ENCODE peak calls at places on chromosomes 1 and 21, in eight cellular contexts. One of them, this sample, is unnamed.

GRCh38 chr1:14757260-14757625 is 158.8 kb downstream of the KAZN start:
- DNase-seq in pancreas: no peak
- DNase-seq in breast epithelium: no peak
- DNase-seq in transverse colon: no peak
- DNase-seq in lower lobe of right lung: no peak
- DNase-seq in Panc1: no peak
- DNase-seq in colonic mucosa: no peak
- DNase-seq in A549: no peak
- DNase-seq in this sample: no peak

GRCh38 chr1:7298145-7298544 is 473.0 kb upstream of the VAMP3 start:
- DNase-seq in pancreas: no peak
- DNase-seq in breast epithelium: no peak
- DNase-seq in transverse colon: no peak
- DNase-seq in lower lobe of right lung: no peak
- DNase-seq in Panc1: no peak
- DNase-seq in colonic mucosa: peak; percentile 12
- DNase-seq in A549: no peak
- DNase-seq in this sample: no peak

GRCh38 chr1:66527688-66528087 is 6.3 kb upstream of the SGIP1 start:
- DNase-seq in pancreas: no peak
- DNase-seq in breast epithelium: no peak
- DNase-seq in transverse colon: no peak
- DNase-seq in lower lobe of right lung: no peak
- DNase-seq in Panc1: no peak
- DNase-seq in colonic mucosa: no peak
- DNase-seq in A549: no peak
- DNase-seq in this sample: no peak

GRCh38 chr1:16402742-16403141 is 34.5 kb downstream of the SPATA21 start:
- DNase-seq in pancreas: no peak
- DNase-seq in breast epithelium: no peak
- DNase-seq in transverse colon: no peak
- DNase-seq in lower lobe of right lung: no peak
- DNase-seq in Panc1: no peak
- DNase-seq in colonic mucosa: no peak
- DNase-seq in A549: no peak
- DNase-seq in this sample: no peak

GRCh38 chr1:50271968-50272578 is 151.2 kb downstream of the DMRTA2 start:
- DNase-seq in pancreas: peak; percentile 30
- DNase-seq in breast epithelium: no peak
- DNase-seq in transverse colon: peak; percentile 40
- DNase-seq in lower lobe of right lung: peak; percentile 54
- DNase-seq in Panc1: peak; percentile 25
- DNase-seq in colonic mucosa: peak; percentile 49
- DNase-seq in A549: peak; percentile 39
- DNase-seq in this sample: no peak

GRCh38 chr1:220700591-220701179 is 10.5 kb downstream of the C1orf115 start:
- DNase-seq in pancreas: no peak
- DNase-seq in breast epithelium: no peak
- DNase-seq in transverse colon: no peak
- DNase-seq in lower lobe of right lung: no peak
- DNase-seq in Panc1: no peak
- DNase-seq in colonic mucosa: no peak
- DNase-seq in A549: no peak
- DNase-seq in this sample: no peak

GRCh38 chr1:25204797-25205441 is 27.4 kb downstream of the SYF2 start:
- DNase-seq in pancreas: no peak
- DNase-seq in breast epithelium: no peak
- DNase-seq in transverse colon: no peak
- DNase-seq in lower lobe of right lung: no peak
- DNase-seq in Panc1: no peak
- DNase-seq in colonic mucosa: no peak
- DNase-seq in A549: peak; percentile 42
- DNase-seq in this sample: no peak

GRCh38 chr1:200992382-200993101 is 31.0 kb downstream of the KIF21B start:
- DNase-seq in pancreas: no peak
- DNase-seq in breast epithelium: no peak
- DNase-seq in transverse colon: no peak
- DNase-seq in lower lobe of right lung: no peak
- DNase-seq in Panc1: no peak
- DNase-seq in colonic mucosa: no peak
- DNase-seq in A549: no peak
- DNase-seq in this sample: no peak

GRCh38 chr1:95230768-95231191 is 3.2 kb upstream of the RWDD3 start:
- DNase-seq in pancreas: peak; percentile 39
- DNase-seq in breast epithelium: no peak
- DNase-seq in transverse colon: no peak
- DNase-seq in lower lobe of right lung: no peak
- DNase-seq in Panc1: no peak
- DNase-seq in colonic mucosa: no peak
- DNase-seq in A549: no peak
- DNase-seq in this sample: no peak

GRCh38 chr1:246602194-246602593 is 35.9 kb downstream of the CNST start:
- DNase-seq in pancreas: no peak
- DNase-seq in breast epithelium: no peak
- DNase-seq in transverse colon: no peak
- DNase-seq in lower lobe of right lung: no peak
- DNase-seq in Panc1: no peak
- DNase-seq in colonic mucosa: no peak
- DNase-seq in A549: no peak
- DNase-seq in this sample: peak; percentile 14

GRCh38 chr21:38439957-38440356 is 58.3 kb downstream of the ERG start:
- DNase-seq in pancreas: no peak
- DNase-seq in breast epithelium: no peak
- DNase-seq in transverse colon: no peak
- DNase-seq in lower lobe of right lung: no peak
- DNase-seq in Panc1: no peak
- DNase-seq in colonic mucosa: no peak
- DNase-seq in A549: no peak
- DNase-seq in this sample: no peak

GRCh38 chr1:3249846-3250501 is 181.0 kb downstream of the PRDM16 start:
- DNase-seq in pancreas: peak; percentile 65
- DNase-seq in breast epithelium: no peak
- DNase-seq in transverse colon: peak; percentile 11
- DNase-seq in lower lobe of right lung: no peak
- DNase-seq in Panc1: no peak
- DNase-seq in colonic mucosa: no peak
- DNase-seq in A549: no peak
- DNase-seq in this sample: no peak

GRCh38 chr1:1306661-1307260 is 969 bp downstream of the ACAP3 start:
- DNase-seq in pancreas: no peak
- DNase-seq in breast epithelium: no peak
- DNase-seq in transverse colon: no peak
- DNase-seq in lower lobe of right lung: no peak
- DNase-seq in Panc1: no peak
- DNase-seq in colonic mucosa: peak; percentile 53
- DNase-seq in A549: no peak
- DNase-seq in this sample: no peak

GRCh38 chr1:48677306-48678287 is 99.1 kb downstream of the BEND5 start:
- DNase-seq in pancreas: peak; percentile 77
- DNase-seq in breast epithelium: no peak
- DNase-seq in transverse colon: peak; percentile 73
- DNase-seq in lower lobe of right lung: peak; percentile 82
- DNase-seq in Panc1: no peak
- DNase-seq in colonic mucosa: peak; percentile 53
- DNase-seq in A549: peak; percentile 24
- DNase-seq in this sample: peak; percentile 30

GRCh38 chr1:170162385-170163226 is 16.8 kb downstream of the NTMT2 start:
- DNase-seq in pancreas: peak; percentile 11
- DNase-seq in breast epithelium: no peak
- DNase-seq in transverse colon: no peak
- DNase-seq in lower lobe of right lung: no peak
- DNase-seq in Panc1: no peak
- DNase-seq in colonic mucosa: no peak
- DNase-seq in A549: no peak
- DNase-seq in this sample: no peak

GRCh38 chr1:156813750-156814570 is 2.7 kb downstream of the SH2D2A start:
- DNase-seq in pancreas: peak; percentile 76
- DNase-seq in breast epithelium: peak; percentile 61
- DNase-seq in transverse colon: peak; percentile 82
- DNase-seq in lower lobe of right lung: peak; percentile 81
- DNase-seq in Panc1: no peak
- DNase-seq in colonic mucosa: peak; percentile 82
- DNase-seq in A549: peak; percentile 73
- DNase-seq in this sample: peak; percentile 47

GRCh38 chr21:25961042-25961441 is 209.5 kb downstream of the APP start:
- DNase-seq in pancreas: no peak
- DNase-seq in breast epithelium: no peak
- DNase-seq in transverse colon: no peak
- DNase-seq in lower lobe of right lung: no peak
- DNase-seq in Panc1: no peak
- DNase-seq in colonic mucosa: no peak
- DNase-seq in A549: no peak
- DNase-seq in this sample: no peak

GRCh38 chr1:15246960-15247614 is at the start of gene FHAD1:
- DNase-seq in pancreas: peak; percentile 88
- DNase-seq in breast epithelium: peak; percentile 66
- DNase-seq in transverse colon: peak; percentile 70
- DNase-seq in lower lobe of right lung: peak; percentile 84
- DNase-seq in Panc1: peak; percentile 24
- DNase-seq in colonic mucosa: peak; percentile 65
- DNase-seq in A549: peak; percentile 59
- DNase-seq in this sample: peak; percentile 28

GRCh38 chr1:1304331-1305299 is 3.1 kb downstream of the ACAP3 start:
- DNase-seq in pancreas: no peak
- DNase-seq in breast epithelium: peak; percentile 81
- DNase-seq in transverse colon: peak; percentile 78
- DNase-seq in lower lobe of right lung: peak; percentile 69
- DNase-seq in Panc1: no peak
- DNase-seq in colonic mucosa: peak; percentile 85
- DNase-seq in A549: no peak
- DNase-seq in this sample: no peak

GRCh38 chr1:229440821-229441537 is 7.1 kb upstream of the ACTA1 start:
- DNase-seq in pancreas: no peak
- DNase-seq in breast epithelium: no peak
- DNase-seq in transverse colon: no peak
- DNase-seq in lower lobe of right lung: no peak
- DNase-seq in Panc1: no peak
- DNase-seq in colonic mucosa: no peak
- DNase-seq in A549: no peak
- DNase-seq in this sample: no peak
- TF ChIP-seq CTCF in pancreas: no peak
- TF ChIP-seq CTCF in breast epithelium: no peak
- TF ChIP-seq CTCF in transverse colon: no peak
- TF ChIP-seq CTCF in lower lobe of right lung: no peak
- TF ChIP-seq CTCF in Panc1: no peak
- TF ChIP-seq CTCF in colonic mucosa: no peak
- TF ChIP-seq CTCF in A549: no peak
- TF ChIP-seq CTCF in this sample: no peak

DNA sequence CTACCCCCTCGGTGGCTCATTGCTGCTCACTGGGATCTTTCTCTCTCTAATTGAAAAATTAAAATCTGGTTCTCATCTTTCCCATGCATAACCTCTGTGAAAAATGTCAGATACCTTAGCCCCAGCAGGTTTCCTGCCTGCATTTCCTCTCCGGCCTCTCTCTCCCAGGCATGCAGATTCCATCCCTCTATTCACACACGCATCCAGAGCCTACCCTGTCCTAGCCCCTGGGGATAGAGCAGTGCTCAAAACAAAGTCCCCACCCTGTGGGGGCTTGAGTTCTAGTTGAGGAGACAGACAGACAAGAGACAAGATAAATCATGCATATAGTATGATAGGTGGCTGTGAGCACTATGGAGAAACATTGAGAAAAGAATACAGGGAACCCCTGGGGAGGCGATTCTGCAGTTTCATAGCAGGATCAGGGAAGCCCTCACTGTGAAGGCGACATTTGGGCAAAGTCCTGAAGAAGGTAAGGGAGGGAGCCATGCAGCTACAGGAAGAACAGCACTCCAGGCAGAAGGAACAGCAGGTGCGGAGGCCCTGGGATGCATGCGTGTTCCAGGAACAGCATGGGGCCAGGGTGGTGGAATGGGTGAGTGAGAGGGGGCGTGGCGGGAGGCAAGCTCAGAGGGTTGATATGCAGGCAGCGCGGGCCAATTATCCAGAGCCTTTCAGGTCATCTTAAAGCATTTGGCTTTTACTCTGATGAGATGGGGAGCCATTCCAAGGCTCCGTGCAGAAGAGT is 3.5 kb upstream of the BSND start:
- DNase-seq in pancreas: no peak
- DNase-seq in breast epithelium: no peak
- DNase-seq in transverse colon: no peak
- DNase-seq in lower lobe of right lung: no peak
- DNase-seq in Panc1: no peak
- DNase-seq in colonic mucosa: no peak
- DNase-seq in A549: no peak
- DNase-seq in this sample: no peak
- H3K4me1 ChIP-seq in pancreas: no peaks in the 10 kb centered on the region
- H3K4me1 ChIP-seq in breast epithelium: no peaks in the 10 kb centered on the region
- H3K4me1 ChIP-seq in transverse colon: peaks cover 11% of the 10 kb centered on the region
- H3K4me1 ChIP-seq in lower lobe of right lung: peaks cover 11% of the 10 kb centered on the region
- H3K4me1 ChIP-seq in Panc1: no peaks in the 10 kb centered on the region
- H3K4me1 ChIP-seq in colonic mucosa: no peaks in the 10 kb centered on the region
- H3K4me1 ChIP-seq in A549: peaks cover 4% of the 10 kb centered on the region
- H3K4me1 ChIP-seq in this sample: peaks cover 20% of the 10 kb centered on the region

GRCh38 chr1:100396651-100397050 is 44.3 kb downstream of the CDC14A start:
- DNase-seq in pancreas: no peak
- DNase-seq in breast epithelium: no peak
- DNase-seq in transverse colon: no peak
- DNase-seq in lower lobe of right lung: no peak
- DNase-seq in Panc1: no peak
- DNase-seq in colonic mucosa: no peak
- DNase-seq in A549: no peak
- DNase-seq in this sample: no peak
- TF ChIP-seq CTCF in pancreas: no peak
- TF ChIP-seq CTCF in breast epithelium: no peak
- TF ChIP-seq CTCF in transverse colon: no peak
- TF ChIP-seq CTCF in lower lobe of right lung: no peak
- TF ChIP-seq CTCF in Panc1: no peak
- TF ChIP-seq CTCF in colonic mucosa: no peak
- TF ChIP-seq CTCF in A549: no peak
- TF ChIP-seq CTCF in this sample: peak; percentile 14

DNA sequence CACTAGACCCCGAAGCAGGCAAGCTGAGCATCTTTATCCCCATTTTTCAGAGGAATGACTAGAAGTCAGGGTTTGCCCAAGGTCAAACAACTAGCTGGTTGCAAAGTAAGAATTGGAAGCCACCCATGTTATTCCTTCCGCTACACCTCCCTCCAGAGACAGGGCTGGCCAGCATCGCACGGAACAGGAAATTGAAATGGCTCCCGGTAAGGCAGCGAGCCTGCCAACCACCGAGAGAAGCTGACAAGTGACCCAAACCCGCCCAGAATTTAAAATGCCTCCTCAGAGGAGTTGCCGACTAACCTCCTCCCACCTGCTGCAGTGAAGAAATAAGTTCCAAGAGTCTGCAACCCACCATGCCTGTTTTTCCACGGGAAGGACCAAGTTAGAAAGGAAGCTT is 78.8 kb downstream of the TIAM1 start:
- DNase-seq in pancreas: no peak
- DNase-seq in breast epithelium: no peak
- DNase-seq in transverse colon: no peak
- DNase-seq in lower lobe of right lung: no peak
- DNase-seq in Panc1: no peak
- DNase-seq in colonic mucosa: no peak
- DNase-seq in A549: no peak
- DNase-seq in this sample: no peak
- H3K4me1 ChIP-seq in pancreas: no peaks in the 10 kb centered on the region
- H3K4me1 ChIP-seq in breast epithelium: no peaks in the 10 kb centered on the region
- H3K4me1 ChIP-seq in transverse colon: no peaks in the 10 kb centered on the region
- H3K4me1 ChIP-seq in lower lobe of right lung: no peaks in the 10 kb centered on the region
- H3K4me1 ChIP-seq in Panc1: no peaks in the 10 kb centered on the region
- H3K4me1 ChIP-seq in colonic mucosa: no peaks in the 10 kb centered on the region
- H3K4me1 ChIP-seq in A549: no peaks in the 10 kb centered on the region
- H3K4me1 ChIP-seq in this sample: peaks cover 12% of the 10 kb centered on the region